ENCODE peak calls at places on chromosomes 13 and 19, in seven cellular contexts. One of them, this sample, is unnamed.
A peak's percentile ranks its signal among the peaks of the same experiment; 100 is the strongest.

GRCh38 chr19:5691930-5692784 is 2.1 kb downstream of the RPL36 start:
- DNase-seq in stimulated activated CD4-positive, alpha-beta T cell treated with anti-CD3 and anti-CD28 coated beads, Interleukin-1b, Interleukin-23, amount 100 ng/mL, for 1 hour: no peak
- DNase-seq in MM.1S: peak; percentile 5
- DNase-seq in GM23248: peak; percentile 69
- DNase-seq in aorta: no peak
- DNase-seq in foreskin fibroblast: no peak
- DNase-seq in SHP77: no peak
- DNase-seq in this sample: no peak

GRCh38 chr13:40082644-40083043 is 427.2 kb downstream of the COG6 start:
- DNase-seq in MM.1S: no peak
- DNase-seq in stimulated activated CD4-positive, alpha-beta T cell treated with anti-CD3 and anti-CD28 coated beads, Interleukin-1b, Interleukin-23, amount 100 ng/mL, for 1 hour: no peak
- DNase-seq in GM23248: no peak
- DNase-seq in foreskin fibroblast: no peak
- DNase-seq in aorta: peak; percentile 53
- DNase-seq in SHP77: no peak
- DNase-seq in this sample: no peak

GRCh38 chr19:36060430-36060829 is 5.7 kb downstream of the WDR62 start:
- DNase-seq in MM.1S: peak; percentile 13
- DNase-seq in GM23248: peak; percentile 70
- DNase-seq in foreskin fibroblast: peak; percentile 60
- DNase-seq in SHP77: no peak
- DNase-seq in aorta: no peak
- DNase-seq in stimulated activated CD4-positive, alpha-beta T cell treated with anti-CD3 and anti-CD28 coated beads, Interleukin-1b, Interleukin-23, amount 100 ng/mL, for 1 hour: no peak
- DNase-seq in this sample: peak; percentile 90

GRCh38 chr13:80054806-80055205 is 286.1 kb downstream of the SPRY2 start:
- DNase-seq in SHP77: no peak
- DNase-seq in foreskin fibroblast: peak; percentile 50
- DNase-seq in stimulated activated CD4-positive, alpha-beta T cell treated with anti-CD3 and anti-CD28 coated beads, Interleukin-1b, Interleukin-23, amount 100 ng/mL, for 1 hour: no peak
- DNase-seq in aorta: no peak
- DNase-seq in GM23248: peak; percentile 83
- DNase-seq in MM.1S: no peak
- DNase-seq in this sample: no peak

GRCh38 chr13:77994166-77994565 is 75.5 kb upstream of the EDNRB start:
- DNase-seq in GM23248: no peak
- DNase-seq in foreskin fibroblast: no peak
- DNase-seq in SHP77: no peak
- DNase-seq in MM.1S: no peak
- DNase-seq in stimulated activated CD4-positive, alpha-beta T cell treated with anti-CD3 and anti-CD28 coated beads, Interleukin-1b, Interleukin-23, amount 100 ng/mL, for 1 hour: no peak
- DNase-seq in aorta: no peak
- DNase-seq in this sample: no peak

GRCh38 chr19:38457690-38458405 is 24.4 kb downstream of the RYR1 start:
- DNase-seq in SHP77: no peak
- DNase-seq in foreskin fibroblast: no peak
- DNase-seq in stimulated activated CD4-positive, alpha-beta T cell treated with anti-CD3 and anti-CD28 coated beads, Interleukin-1b, Interleukin-23, amount 100 ng/mL, for 1 hour: no peak
- DNase-seq in MM.1S: no peak
- DNase-seq in GM23248: no peak
- DNase-seq in aorta: no peak
- DNase-seq in this sample: no peak

GRCh38 chr19:2850256-2850925 is 9.1 kb downstream of the ZNF555 start:
- DNase-seq in foreskin fibroblast: no peak
- DNase-seq in GM23248: no peak
- DNase-seq in stimulated activated CD4-positive, alpha-beta T cell treated with anti-CD3 and anti-CD28 coated beads, Interleukin-1b, Interleukin-23, amount 100 ng/mL, for 1 hour: no peak
- DNase-seq in MM.1S: no peak
- DNase-seq in aorta: no peak
- DNase-seq in SHP77: no peak
- DNase-seq in this sample: no peak

GRCh38 chr13:27293051-27293691 is 22.5 kb downstream of the RASL11A start:
- DNase-seq in stimulated activated CD4-positive, alpha-beta T cell treated with anti-CD3 and anti-CD28 coated beads, Interleukin-1b, Interleukin-23, amount 100 ng/mL, for 1 hour: no peak
- DNase-seq in GM23248: no peak
- DNase-seq in SHP77: no peak
- DNase-seq in foreskin fibroblast: no peak
- DNase-seq in MM.1S: no peak
- DNase-seq in aorta: no peak
- DNase-seq in this sample: no peak

GRCh38 chr19:28313633-28314032 is 899.3 kb downstream of the UQCRFS1 start:
- DNase-seq in stimulated activated CD4-positive, alpha-beta T cell treated with anti-CD3 and anti-CD28 coated beads, Interleukin-1b, Interleukin-23, amount 100 ng/mL, for 1 hour: no peak
- DNase-seq in SHP77: no peak
- DNase-seq in aorta: no peak
- DNase-seq in MM.1S: no peak
- DNase-seq in GM23248: peak; percentile 94
- DNase-seq in foreskin fibroblast: peak; percentile 86
- DNase-seq in this sample: no peak

GRCh38 chr13:59776924-59777690 is 386.6 kb downstream of the DIAPH3 start:
- DNase-seq in GM23248: peak; percentile 88
- DNase-seq in stimulated activated CD4-positive, alpha-beta T cell treated with anti-CD3 and anti-CD28 coated beads, Interleukin-1b, Interleukin-23, amount 100 ng/mL, for 1 hour: no peak
- DNase-seq in aorta: no peak
- DNase-seq in foreskin fibroblast: peak; percentile 80
- DNase-seq in MM.1S: no peak
- DNase-seq in SHP77: no peak
- DNase-seq in this sample: peak; percentile 18

GRCh38 chr13:29749401-29750177 is 100.8 kb downstream of the UBL3 start:
- DNase-seq in MM.1S: no peak
- DNase-seq in stimulated activated CD4-positive, alpha-beta T cell treated with anti-CD3 and anti-CD28 coated beads, Interleukin-1b, Interleukin-23, amount 100 ng/mL, for 1 hour: no peak
- DNase-seq in aorta: no peak
- DNase-seq in foreskin fibroblast: peak; percentile 3
- DNase-seq in GM23248: peak; percentile 40
- DNase-seq in SHP77: no peak
- DNase-seq in this sample: no peak

GRCh38 chr19:41758846-41759245 is 3.5 kb downstream of the CEACAM6 start:
- DNase-seq in aorta: no peak
- DNase-seq in GM23248: no peak
- DNase-seq in MM.1S: no peak
- DNase-seq in SHP77: no peak
- DNase-seq in stimulated activated CD4-positive, alpha-beta T cell treated with anti-CD3 and anti-CD28 coated beads, Interleukin-1b, Interleukin-23, amount 100 ng/mL, for 1 hour: no peak
- DNase-seq in foreskin fibroblast: no peak
- DNase-seq in this sample: no peak

GRCh38 chr13:28121224-28121623 is 17.1 kb upstream of the PAN3 start:
- DNase-seq in stimulated activated CD4-positive, alpha-beta T cell treated with anti-CD3 and anti-CD28 coated beads, Interleukin-1b, Interleukin-23, amount 100 ng/mL, for 1 hour: no peak
- DNase-seq in foreskin fibroblast: no peak
- DNase-seq in aorta: no peak
- DNase-seq in GM23248: no peak
- DNase-seq in MM.1S: no peak
- DNase-seq in SHP77: no peak
- DNase-seq in this sample: no peak